ENCODE peak calls at places on chromosomes 13 and 19, in four cellular contexts. T, N, U and X are unnamed samples.
A peak's percentile ranks its signal among the peaks of the same experiment; 100 is the strongest.

GRCh38 chr13:51222510-51223283 is 499 bp downstream of the FAM124A start:
- DNase-seq in T (no peak), N (no peak), U (no peak), X (no peak)

GRCh38 chr19:22882797-22883196 is 50.7 kb downstream of the ZNF723 start:
- DNase-seq in T (peak; percentile 13), N (peak; percentile 27), U (peak; percentile 11), X (no peak)

GRCh38 chr13:91347996-91348905 is 764 bp downstream of the MIR17HG start:
- DNase-seq in T (no peak), N (peak; percentile 34), U (no peak), X (peak; percentile 51)

GRCh38 chr13:99496322-99497142 is 4.7 kb upstream of the TM9SF2 start:
- DNase-seq in T (peak; percentile 15), N (peak; percentile 20), U (no peak), X (peak; percentile 94)

GRCh38 chr19:48921721-48922500 is 11.6 kb upstream of the DHDH start:
- DNase-seq in T (no peak), N (no peak), U (no peak), X (no peak)

GRCh38 chr19:18710986-18711751 is 27.7 kb downstream of the CRTC1 start:
- DNase-seq in T (peak; percentile 78), N (peak; percentile 76), U (no peak), X (peak; percentile 79)

GRCh38 chr13:41008349-41008980 is 10.7 kb downstream of the ELF1 start:
- DNase-seq in T (peak; percentile 90), N (peak; percentile 74), U (peak; percentile 38), X (no peak)

GRCh38 chr19:29537601-29538000 is 11.8 kb downstream of the VSTM2B start:
- DNase-seq in T (no peak), N (no peak), U (no peak), X (peak; percentile 1)

GRCh38 chr19:20503536-20503935 is 62.0 kb downstream of the ZNF737 start:
- DNase-seq in T (peak; percentile 35), N (peak; percentile 7), U (peak; percentile 56), X (no peak)

GRCh38 chr13:41827507-41828213 is 133.2 kb downstream of the VWA8 start:
- DNase-seq in T (peak; percentile 94), N (peak; percentile 93), U (peak; percentile 54), X (no peak)

GRCh38 chr19:29211562-29212416 is 1.2 kb downstream of the UQCRFS1 start:
- DNase-seq in T (peak; percentile 12), N (peak; percentile 16), U (no peak), X (no peak)

GRCh38 chr19:30388327-30388726 is 16.1 kb downstream of the ZNF536 start:
- DNase-seq in T (no peak), N (no peak), U (no peak), X (no peak)

GRCh38 chr13:77860621-77861020 is 58.0 kb downstream of the EDNRB start:
- DNase-seq in T (peak; percentile 93), N (peak; percentile 85), U (peak; percentile 3), X (no peak)

GRCh38 chr19:37997911-37998344 is 90.9 kb downstream of the SIPA1L3 start:
- DNase-seq in T (peak; percentile 97), N (peak; percentile 90), U (peak; percentile 80), X (no peak)

GRCh38 chr13:30126903-30127428 is 180.4 kb downstream of the KATNAL1 start:
- DNase-seq in T (peak; percentile 61), N (no peak), U (no peak), X (no peak)

GRCh38 chr13:29753593-29754485 is 96.6 kb downstream of the UBL3 start:
- DNase-seq in T (peak; percentile 16), N (no peak), U (no peak), X (no peak)

GRCh38 chr19:6693056-6693471 is 23.1 kb upstream of the TNFSF14 start:
- DNase-seq in T (no peak), N (no peak), U (no peak), X (peak; percentile 74)

GRCh38 chr19:15672580-15673175 is at the start of gene CYP4F12:
- DNase-seq in T (no peak), N (peak; percentile 81), U (peak; percentile 7), X (peak; percentile 90)

GRCh38 chr13:22468055-22468454 is 712.7 kb upstream of the SGCG start:
- DNase-seq in T (no peak), N (no peak), U (no peak), X (no peak)

DNA sequence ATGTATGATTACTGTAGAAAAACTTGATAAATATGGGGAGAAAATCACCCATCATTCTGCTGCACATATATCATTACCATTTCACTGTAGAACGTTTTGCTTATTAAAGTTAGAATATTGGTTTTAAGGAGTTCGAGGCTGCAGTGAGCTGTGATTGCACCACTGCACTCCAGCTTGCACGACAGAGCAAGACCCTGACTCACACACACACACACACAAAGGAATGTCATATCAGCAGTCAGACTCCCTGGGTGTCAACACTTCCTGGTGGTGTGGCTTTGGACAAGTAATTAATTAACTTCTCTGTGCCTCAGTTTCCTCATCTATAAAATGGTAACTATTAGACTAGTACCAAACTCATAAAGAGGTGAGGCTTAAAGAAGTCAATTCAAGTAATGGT is 11.3 kb upstream of the PNMA8A start:
- DNase-seq in T (peak; percentile 41), N (peak; percentile 53), U (no peak), X (no peak)
- H3K27ac ChIP-seq in T (no peak overlapping the region), N (no peak overlapping the region), U (no peak overlapping the region), X (no peak overlapping the region)

GRCh38 chr13:52711277-52711676 is 28.3 kb downstream of the CNMD start:
- DNase-seq in T (no peak), N (no peak), U (no peak), X (no peak)

DNA sequence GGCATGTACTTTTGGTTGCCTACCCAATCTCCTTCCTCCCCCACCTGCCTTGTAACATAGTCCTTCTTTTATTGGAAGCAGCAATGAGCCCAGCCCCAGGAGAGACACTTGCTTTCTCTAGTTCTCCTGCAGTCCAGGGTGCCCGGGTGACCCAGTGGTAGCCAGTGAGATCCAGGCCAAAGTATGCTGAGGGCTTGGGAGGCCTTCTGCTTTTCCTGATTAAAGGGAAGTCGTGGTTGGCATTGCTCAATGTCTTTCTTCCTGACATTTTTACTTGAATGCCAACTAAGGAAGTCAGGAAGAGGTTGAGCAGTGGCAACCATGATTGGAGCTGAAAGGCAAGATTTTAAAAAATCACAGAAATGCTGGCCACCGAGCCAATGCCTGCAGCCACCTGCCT is 25.7 kb downstream of the CNMD start:
- DNase-seq in T (no peak), N (peak; percentile 23), U (no peak), X (peak; percentile 31)
- H3K27ac ChIP-seq in T (no peak overlapping the region), N (no peak overlapping the region), U (no peak overlapping the region), X (no peak overlapping the region)

GRCh38 chr13:72541674-72542073 is 185.8 kb downstream of the MZT1 start:
- DNase-seq in T (no peak), N (no peak), U (peak; percentile 88), X (no peak)
- H3K27ac ChIP-seq in T (no peak overlapping the region), N (no peak overlapping the region), U (peak overlapping the region; percentile 33), X (no peak overlapping the region)

GRCh38 chr19:13955662-13956364 is 3.5 kb downstream of the DCAF15 start:
- DNase-seq in T (no peak), N (no peak), U (no peak), X (no peak)
- H3K27ac ChIP-seq in T (no peak overlapping the region), N (no peak overlapping the region), U (no peak overlapping the region), X (no peak overlapping the region)

GRCh38 chr13:44396963-44397580 is 23.4 kb downstream of the SERP2 start:
- DNase-seq in T (peak; percentile 26), N (peak; percentile 86), U (no peak), X (no peak)
- H3K27ac ChIP-seq in T (no peak overlapping the region), N (peak overlapping the region; percentile 99), U (no peak overlapping the region), X (peak overlapping the region; percentile 76)

GRCh38 chr19:3551808-3552095 is 5.6 kb downstream of the MFSD12 start:
- DNase-seq in T (no peak), N (no peak), U (no peak), X (no peak)

GRCh38 chr19:3554254-3555083 is 2.9 kb downstream of the MFSD12 start:
- DNase-seq in T (no peak), N (no peak), U (no peak), X (no peak)

GRCh38 chr19:3548594-3548993 is 8.8 kb downstream of the MFSD12 start:
- DNase-seq in T (no peak), N (no peak), U (no peak), X (no peak)

GRCh38 chr19:3549816-3550215 is 7.6 kb downstream of the MFSD12 start:
- DNase-seq in T (no peak), N (no peak), U (no peak), X (no peak)

GRCh38 chr19:3550947-3551807 is 6.2 kb downstream of the MFSD12 start:
- DNase-seq in T (no peak), N (no peak), U (no peak), X (no peak)
- H3K27ac ChIP-seq in T (no peak overlapping the region), N (no peak overlapping the region), U (no peak overlapping the region), X (no peak overlapping the region)

DNA sequence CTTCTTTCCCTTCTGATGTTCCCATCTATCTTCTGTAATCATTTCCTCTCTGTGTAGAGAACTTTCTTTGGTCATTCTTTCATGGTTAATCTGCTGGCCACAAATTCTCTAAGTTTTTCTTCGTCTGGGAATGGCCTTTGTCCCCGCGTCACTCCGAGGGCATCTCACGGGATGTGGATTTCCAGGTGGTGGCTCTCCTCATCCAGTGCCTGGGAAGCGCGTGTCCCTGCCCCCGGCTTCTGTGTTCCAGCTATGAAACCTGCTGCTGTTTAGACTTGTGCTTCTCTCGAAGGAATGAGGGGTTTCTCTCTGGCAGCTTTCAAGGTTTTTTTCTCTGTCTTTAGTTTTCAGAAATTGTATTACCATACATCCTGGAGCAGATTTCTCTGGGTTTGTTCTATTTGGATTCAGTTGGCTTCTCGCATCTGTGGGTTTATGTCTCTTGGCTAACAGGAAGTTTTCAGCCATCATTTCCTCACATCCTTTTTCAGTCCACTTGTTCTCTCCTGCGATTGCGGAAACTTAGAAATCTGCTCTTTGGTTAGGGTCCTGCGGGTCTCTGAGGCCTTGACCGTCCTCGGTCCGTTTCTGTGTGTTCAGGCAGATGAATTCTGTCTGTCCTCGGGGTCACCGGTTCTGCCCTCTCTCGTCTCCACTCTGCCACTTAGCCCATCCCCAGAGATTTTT is 36.9 kb upstream of the DCUN1D2 start:
- DNase-seq in T (no peak), N (no peak), U (no peak), X (no peak)
- H3K27ac ChIP-seq in T (no peak overlapping the region), N (no peak overlapping the region), U (no peak overlapping the region), X (no peak overlapping the region)

DNA sequence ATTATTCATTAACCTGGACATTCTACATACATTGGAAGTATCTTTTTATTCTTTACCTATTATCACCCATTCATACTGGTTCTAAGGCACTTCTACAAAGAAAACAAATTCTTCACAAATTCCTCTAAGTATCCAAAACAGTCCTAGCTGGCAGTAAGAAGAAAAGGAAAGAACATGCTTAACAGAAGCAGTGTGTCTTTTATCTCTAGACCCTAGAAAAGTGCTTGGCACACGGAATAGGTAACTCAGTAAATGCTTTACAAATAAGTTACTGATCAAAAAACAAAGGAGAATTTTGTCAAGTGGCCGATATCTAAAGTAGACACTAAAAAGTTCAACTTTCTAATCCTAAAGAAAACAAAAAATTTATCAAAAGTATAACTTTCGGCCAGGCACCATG is 32.7 kb downstream of the TSC22D1 start:
- DNase-seq in T (no peak), N (no peak), U (no peak), X (no peak)
- H3K27ac ChIP-seq in T (no peak overlapping the region), N (no peak overlapping the region), U (no peak overlapping the region), X (no peak overlapping the region)

GRCh38 chr19:49923055-49924003 is 5.7 kb upstream of the ATF5 start:
- DNase-seq in T (no peak), N (no peak), U (no peak), X (no peak)
- H3K27ac ChIP-seq in T (no peak overlapping the region), N (no peak overlapping the region), U (no peak overlapping the region), X (no peak overlapping the region)

GRCh38 chr19:47122359-47123335 is 8.0 kb upstream of the SAE1 start:
- DNase-seq in T (peak; percentile 83), N (peak; percentile 73), U (peak; percentile 65), X (no peak)
- H3K27ac ChIP-seq in T (peak overlapping the region; percentile 55), N (peak overlapping the region; percentile 65), U (no peak overlapping the region), X (no peak overlapping the region)